ENCODE peak calls at places on chromosomes 13 and 19, in ten cellular contexts. One of them, this sample, is unnamed.

GRCh38 chr19:16901491-16902175 is 12.8 kb downstream of the F2RL3 start:
- DNase-seq in NCI-H1694: no peak
- DNase-seq in neural crest cell: no peak
- DNase-seq in GDM1: no peak
- DNase-seq in MCF 10A: no peak
- DNase-seq in left ventricle myocardium inferior: no peak
- DNase-seq in fibroblast of pulmonary artery: no peak
- DNase-seq in activated naive CD4-positive, alpha-beta T cell: no peak
- DNase-seq in osteocyte: no peak
- DNase-seq in stimulated activated CD8-positive, alpha-beta memory T cell treated with anti-CD3 and anti-CD28 coated beads, Interleukin-4, amount 100 ng/mL, for 24 hours: no peak
- DNase-seq in this sample: no peak

GRCh38 chr19:51784922-51785690 is 9.9 kb upstream of the FPR3 start:
- DNase-seq in NCI-H1694: no peak
- DNase-seq in left ventricle myocardium inferior: peak
- DNase-seq in GDM1: no peak
- DNase-seq in neural crest cell: no peak
- DNase-seq in stimulated activated CD8-positive, alpha-beta memory T cell treated with anti-CD3 and anti-CD28 coated beads, Interleukin-4, amount 100 ng/mL, for 24 hours: peak
- DNase-seq in MCF 10A: peak
- DNase-seq in osteocyte: no peak
- DNase-seq in fibroblast of pulmonary artery: peak
- DNase-seq in activated naive CD4-positive, alpha-beta T cell: no peak
- DNase-seq in this sample: no peak

GRCh38 chr19:57825501-57825900 is 4.6 kb upstream of the ZNF587B start:
- DNase-seq in osteocyte: no peak
- DNase-seq in neural crest cell: no peak
- DNase-seq in left ventricle myocardium inferior: no peak
- DNase-seq in GDM1: no peak
- DNase-seq in stimulated activated CD8-positive, alpha-beta memory T cell treated with anti-CD3 and anti-CD28 coated beads, Interleukin-4, amount 100 ng/mL, for 24 hours: no peak
- DNase-seq in activated naive CD4-positive, alpha-beta T cell: no peak
- DNase-seq in MCF 10A: no peak
- DNase-seq in fibroblast of pulmonary artery: peak
- DNase-seq in NCI-H1694: no peak
- DNase-seq in this sample: no peak

GRCh38 chr13:52845766-52846566 is 2.5 kb downstream of the PCDH8 start:
- DNase-seq in left ventricle myocardium inferior: peak
- DNase-seq in stimulated activated CD8-positive, alpha-beta memory T cell treated with anti-CD3 and anti-CD28 coated beads, Interleukin-4, amount 100 ng/mL, for 24 hours: peak
- DNase-seq in GDM1: no peak
- DNase-seq in osteocyte: no peak
- DNase-seq in fibroblast of pulmonary artery: peak
- DNase-seq in neural crest cell: peak
- DNase-seq in activated naive CD4-positive, alpha-beta T cell: no peak
- DNase-seq in MCF 10A: no peak
- DNase-seq in NCI-H1694: no peak
- DNase-seq in this sample: no peak

GRCh38 chr13:111115051-111115840 is at the start of gene ARHGEF7:
- DNase-seq in activated naive CD4-positive, alpha-beta T cell: no peak
- DNase-seq in stimulated activated CD8-positive, alpha-beta memory T cell treated with anti-CD3 and anti-CD28 coated beads, Interleukin-4, amount 100 ng/mL, for 24 hours: no peak
- DNase-seq in osteocyte: no peak
- DNase-seq in left ventricle myocardium inferior: no peak
- DNase-seq in MCF 10A: no peak
- DNase-seq in neural crest cell: peak
- DNase-seq in GDM1: no peak
- DNase-seq in fibroblast of pulmonary artery: no peak
- DNase-seq in NCI-H1694: no peak
- DNase-seq in this sample: no peak

GRCh38 chr13:26539738-26540292 is 17.7 kb upstream of the WASF3 start:
- DNase-seq in activated naive CD4-positive, alpha-beta T cell: no peak
- DNase-seq in NCI-H1694: no peak
- DNase-seq in osteocyte: no peak
- DNase-seq in left ventricle myocardium inferior: no peak
- DNase-seq in GDM1: no peak
- DNase-seq in neural crest cell: no peak
- DNase-seq in MCF 10A: no peak
- DNase-seq in stimulated activated CD8-positive, alpha-beta memory T cell treated with anti-CD3 and anti-CD28 coated beads, Interleukin-4, amount 100 ng/mL, for 24 hours: no peak
- DNase-seq in fibroblast of pulmonary artery: no peak
- DNase-seq in this sample: no peak

GRCh38 chr19:10430505-10431253 is 10.3 kb downstream of the PDE4A start:
- DNase-seq in osteocyte: no peak
- DNase-seq in NCI-H1694: no peak
- DNase-seq in neural crest cell: no peak
- DNase-seq in stimulated activated CD8-positive, alpha-beta memory T cell treated with anti-CD3 and anti-CD28 coated beads, Interleukin-4, amount 100 ng/mL, for 24 hours: no peak
- DNase-seq in GDM1: no peak
- DNase-seq in left ventricle myocardium inferior: peak
- DNase-seq in MCF 10A: no peak
- DNase-seq in fibroblast of pulmonary artery: peak
- DNase-seq in activated naive CD4-positive, alpha-beta T cell: no peak
- DNase-seq in this sample: no peak

GRCh38 chr19:18939922-18940775 is 868 bp downstream of the HOMER3 start:
- DNase-seq in stimulated activated CD8-positive, alpha-beta memory T cell treated with anti-CD3 and anti-CD28 coated beads, Interleukin-4, amount 100 ng/mL, for 24 hours: no peak
- DNase-seq in neural crest cell: peak
- DNase-seq in fibroblast of pulmonary artery: peak
- DNase-seq in MCF 10A: peak
- DNase-seq in left ventricle myocardium inferior: peak
- DNase-seq in NCI-H1694: no peak
- DNase-seq in activated naive CD4-positive, alpha-beta T cell: no peak
- DNase-seq in GDM1: no peak
- DNase-seq in osteocyte: no peak
- DNase-seq in this sample: no peak

GRCh38 chr19:2055871-2056809 is 5.1 kb upstream of the MKNK2 start:
- DNase-seq in fibroblast of pulmonary artery: peak
- DNase-seq in MCF 10A: peak
- DNase-seq in GDM1: peak
- DNase-seq in activated naive CD4-positive, alpha-beta T cell: no peak
- DNase-seq in neural crest cell: no peak
- DNase-seq in NCI-H1694: no peak
- DNase-seq in stimulated activated CD8-positive, alpha-beta memory T cell treated with anti-CD3 and anti-CD28 coated beads, Interleukin-4, amount 100 ng/mL, for 24 hours: no peak
- DNase-seq in left ventricle myocardium inferior: peak
- DNase-seq in osteocyte: no peak
- DNase-seq in this sample: no peak

GRCh38 chr13:106858910-106859309 is 291.0 kb upstream of the ARGLU1 start:
- DNase-seq in MCF 10A: no peak
- DNase-seq in fibroblast of pulmonary artery: no peak
- DNase-seq in GDM1: no peak
- DNase-seq in activated naive CD4-positive, alpha-beta T cell: no peak
- DNase-seq in neural crest cell: no peak
- DNase-seq in NCI-H1694: no peak
- DNase-seq in left ventricle myocardium inferior: no peak
- DNase-seq in stimulated activated CD8-positive, alpha-beta memory T cell treated with anti-CD3 and anti-CD28 coated beads, Interleukin-4, amount 100 ng/mL, for 24 hours: no peak
- DNase-seq in osteocyte: no peak
- DNase-seq in this sample: no peak

GRCh38 chr13:73880365-73880764 is 253.8 kb downstream of the KLF12 start:
- DNase-seq in MCF 10A: no peak
- DNase-seq in GDM1: no peak
- DNase-seq in fibroblast of pulmonary artery: peak
- DNase-seq in NCI-H1694: no peak
- DNase-seq in activated naive CD4-positive, alpha-beta T cell: no peak
- DNase-seq in left ventricle myocardium inferior: no peak
- DNase-seq in osteocyte: no peak
- DNase-seq in stimulated activated CD8-positive, alpha-beta memory T cell treated with anti-CD3 and anti-CD28 coated beads, Interleukin-4, amount 100 ng/mL, for 24 hours: no peak
- DNase-seq in neural crest cell: no peak
- DNase-seq in this sample: no peak

GRCh38 chr13:75385708-75386083 is 96.3 kb downstream of the TBC1D4 start:
- DNase-seq in osteocyte: no peak
- DNase-seq in NCI-H1694: no peak
- DNase-seq in GDM1: no peak
- DNase-seq in left ventricle myocardium inferior: no peak
- DNase-seq in stimulated activated CD8-positive, alpha-beta memory T cell treated with anti-CD3 and anti-CD28 coated beads, Interleukin-4, amount 100 ng/mL, for 24 hours: no peak
- DNase-seq in activated naive CD4-positive, alpha-beta T cell: no peak
- DNase-seq in fibroblast of pulmonary artery: no peak
- DNase-seq in neural crest cell: no peak
- DNase-seq in MCF 10A: no peak
- DNase-seq in this sample: no peak

GRCh38 chr19:623974-624373 is 9.4 kb downstream of the POLRMT start:
- DNase-seq in osteocyte: peak
- DNase-seq in stimulated activated CD8-positive, alpha-beta memory T cell treated with anti-CD3 and anti-CD28 coated beads, Interleukin-4, amount 100 ng/mL, for 24 hours: no peak
- DNase-seq in GDM1: no peak
- DNase-seq in left ventricle myocardium inferior: no peak
- DNase-seq in MCF 10A: no peak
- DNase-seq in NCI-H1694: no peak
- DNase-seq in neural crest cell: no peak
- DNase-seq in fibroblast of pulmonary artery: peak
- DNase-seq in activated naive CD4-positive, alpha-beta T cell: no peak
- DNase-seq in this sample: no peak

GRCh38 chr13:39530996-39531395 is 72.0 kb downstream of the LHFPL6 start:
- DNase-seq in GDM1: no peak
- DNase-seq in osteocyte: no peak
- DNase-seq in activated naive CD4-positive, alpha-beta T cell: no peak
- DNase-seq in fibroblast of pulmonary artery: peak
- DNase-seq in left ventricle myocardium inferior: no peak
- DNase-seq in MCF 10A: no peak
- DNase-seq in neural crest cell: no peak
- DNase-seq in stimulated activated CD8-positive, alpha-beta memory T cell treated with anti-CD3 and anti-CD28 coated beads, Interleukin-4, amount 100 ng/mL, for 24 hours: no peak
- DNase-seq in NCI-H1694: no peak
- DNase-seq in this sample: no peak

GRCh38 chr13:24670927-24671326 is 9.3 kb upstream of the ATP12A start:
- DNase-seq in left ventricle myocardium inferior: no peak
- DNase-seq in stimulated activated CD8-positive, alpha-beta memory T cell treated with anti-CD3 and anti-CD28 coated beads, Interleukin-4, amount 100 ng/mL, for 24 hours: no peak
- DNase-seq in MCF 10A: peak
- DNase-seq in activated naive CD4-positive, alpha-beta T cell: no peak
- DNase-seq in osteocyte: no peak
- DNase-seq in GDM1: no peak
- DNase-seq in neural crest cell: no peak
- DNase-seq in fibroblast of pulmonary artery: peak
- DNase-seq in NCI-H1694: no peak
- DNase-seq in this sample: no peak

GRCh38 chr13:22936228-22936627 is 244.6 kb upstream of the SGCG start:
- DNase-seq in stimulated activated CD8-positive, alpha-beta memory T cell treated with anti-CD3 and anti-CD28 coated beads, Interleukin-4, amount 100 ng/mL, for 24 hours: no peak
- DNase-seq in fibroblast of pulmonary artery: no peak
- DNase-seq in NCI-H1694: no peak
- DNase-seq in GDM1: no peak
- DNase-seq in activated naive CD4-positive, alpha-beta T cell: no peak
- DNase-seq in osteocyte: peak
- DNase-seq in left ventricle myocardium inferior: no peak
- DNase-seq in MCF 10A: no peak
- DNase-seq in neural crest cell: no peak
- DNase-seq in this sample: no peak

GRCh38 chr13:99587893-99588606 is 86.8 kb downstream of the TM9SF2 start:
- DNase-seq in stimulated activated CD8-positive, alpha-beta memory T cell treated with anti-CD3 and anti-CD28 coated beads, Interleukin-4, amount 100 ng/mL, for 24 hours: no peak
- DNase-seq in osteocyte: no peak
- DNase-seq in MCF 10A: no peak
- DNase-seq in GDM1: no peak
- DNase-seq in NCI-H1694: no peak
- DNase-seq in activated naive CD4-positive, alpha-beta T cell: no peak
- DNase-seq in fibroblast of pulmonary artery: no peak
- DNase-seq in neural crest cell: no peak
- DNase-seq in left ventricle myocardium inferior: no peak
- DNase-seq in this sample: no peak

GRCh38 chr13:59665184-59665583 is 498.5 kb downstream of the DIAPH3 start:
- DNase-seq in MCF 10A: no peak
- DNase-seq in activated naive CD4-positive, alpha-beta T cell: no peak
- DNase-seq in GDM1: no peak
- DNase-seq in left ventricle myocardium inferior: no peak
- DNase-seq in stimulated activated CD8-positive, alpha-beta memory T cell treated with anti-CD3 and anti-CD28 coated beads, Interleukin-4, amount 100 ng/mL, for 24 hours: no peak
- DNase-seq in fibroblast of pulmonary artery: no peak
- DNase-seq in osteocyte: no peak
- DNase-seq in NCI-H1694: no peak
- DNase-seq in neural crest cell: no peak
- DNase-seq in this sample: no peak

GRCh38 chr13:93039131-93039530 is 187.5 kb upstream of the GPC6 start:
- DNase-seq in stimulated activated CD8-positive, alpha-beta memory T cell treated with anti-CD3 and anti-CD28 coated beads, Interleukin-4, amount 100 ng/mL, for 24 hours: no peak
- DNase-seq in NCI-H1694: no peak
- DNase-seq in GDM1: no peak
- DNase-seq in neural crest cell: no peak
- DNase-seq in activated naive CD4-positive, alpha-beta T cell: no peak
- DNase-seq in left ventricle myocardium inferior: no peak
- DNase-seq in MCF 10A: no peak
- DNase-seq in fibroblast of pulmonary artery: peak
- DNase-seq in osteocyte: no peak
- DNase-seq in this sample: no peak

GRCh38 chr19:30293051-30293785 is 79.0 kb upstream of the ZNF536 start:
- DNase-seq in GDM1: no peak
- DNase-seq in NCI-H1694: no peak
- DNase-seq in activated naive CD4-positive, alpha-beta T cell: no peak
- DNase-seq in fibroblast of pulmonary artery: no peak
- DNase-seq in stimulated activated CD8-positive, alpha-beta memory T cell treated with anti-CD3 and anti-CD28 coated beads, Interleukin-4, amount 100 ng/mL, for 24 hours: no peak
- DNase-seq in neural crest cell: no peak
- DNase-seq in osteocyte: no peak
- DNase-seq in left ventricle myocardium inferior: no peak
- DNase-seq in MCF 10A: no peak
- DNase-seq in this sample: no peak

GRCh38 chr13:39353988-39354387 is 249.0 kb downstream of the LHFPL6 start:
- DNase-seq in GDM1: no peak
- DNase-seq in left ventricle myocardium inferior: no peak
- DNase-seq in stimulated activated CD8-positive, alpha-beta memory T cell treated with anti-CD3 and anti-CD28 coated beads, Interleukin-4, amount 100 ng/mL, for 24 hours: no peak
- DNase-seq in NCI-H1694: no peak
- DNase-seq in osteocyte: no peak
- DNase-seq in fibroblast of pulmonary artery: peak
- DNase-seq in neural crest cell: no peak
- DNase-seq in MCF 10A: no peak
- DNase-seq in activated naive CD4-positive, alpha-beta T cell: no peak
- DNase-seq in this sample: no peak

GRCh38 chr19:49456351-49456750 is 3.3 kb downstream of the ALDH16A1 start:
- DNase-seq in osteocyte: no peak
- DNase-seq in stimulated activated CD8-positive, alpha-beta memory T cell treated with anti-CD3 and anti-CD28 coated beads, Interleukin-4, amount 100 ng/mL, for 24 hours: no peak
- DNase-seq in NCI-H1694: no peak
- DNase-seq in activated naive CD4-positive, alpha-beta T cell: no peak
- DNase-seq in fibroblast of pulmonary artery: peak
- DNase-seq in left ventricle myocardium inferior: no peak
- DNase-seq in MCF 10A: no peak
- DNase-seq in neural crest cell: no peak
- DNase-seq in GDM1: no peak
- DNase-seq in this sample: no peak

This sample was measured in GM12892.